ENCODE peak calls at places on chromosome 6, in nine cellular contexts. V is NCI-H1092 treated with DMSO at 0.1 percent for 48 hours; T is iPS-NIHi11; U is naive thymus-derived CD8-positive, alpha-beta T cell; Z is T-cell; A is fibroblast of mammary gland; E is GM20000; I is activated T-helper 9 cell treated with anti-CD3 and anti-CD28 coated beads, Interleukin-2, amount 50 U/mL, for 16 hours; X is suprapubic skin. O is an unnamed sample.
A peak's percentile ranks its signal among the peaks of the same experiment; 100 is the strongest.

GRCh38 chr6:12537389-12537788 is 179.2 kb upstream of the PHACTR1 start:
- DNase-seq in Z (no peak), A (no peak), U (no peak), I (no peak), X (no peak), V (no peak), E (no peak), T (no peak), O (no peak)

GRCh38 chr6:18343741-18344140 is 43.4 kb upstream of the RNF144B start:
- DNase-seq in Z (no peak), I (no peak), A (peak; percentile 82), E (no peak), V (no peak), T (no peak), U (no peak), X (no peak), O (no peak)

GRCh38 chr6:103675807-103676406 is 1183.8 kb downstream of the HACE1 start:
- DNase-seq in V (no peak), X (no peak), T (no peak), Z (no peak), A (peak; percentile 2), E (no peak), U (no peak), I (no peak), O (no peak)

GRCh38 chr6:41697902-41698349 is 37.5 kb downstream of the TFEB start:
- DNase-seq in V (no peak), Z (no peak), T (no peak), E (no peak), I (no peak), A (no peak), U (no peak), X (no peak), O (no peak)

GRCh38 chr6:109303647-109304283 is 78.5 kb downstream of the CD164 start:
- DNase-seq in Z (no peak), E (no peak), X (no peak), I (no peak), T (no peak), U (no peak), A (no peak), V (no peak), O (no peak)

GRCh38 chr6:126873351-126873750 is 245.1 kb upstream of the RSPO3 start:
- DNase-seq in U (no peak), I (no peak), T (no peak), A (peak; percentile 19), X (no peak), V (no peak), Z (no peak), E (no peak), O (no peak)

GRCh38 chr6:33450434-33450833 is 3.9 kb upstream of the ZBTB9 start:
- DNase-seq in T (no peak), Z (no peak), X (no peak), U (no peak), E (no peak), A (no peak), I (no peak), V (no peak), O (no peak)

GRCh38 chr6:17705778-17706579 is 746 bp downstream of the NUP153 start:
- DNase-seq in Z (peak; percentile 86), I (peak; percentile 82), X (no peak), T (peak; percentile 59), A (peak; percentile 65), V (peak; percentile 50), U (peak; percentile 85), E (peak; percentile 87), O (peak; percentile 77)

GRCh38 chr6:116971959-116972358 is 94.9 kb downstream of the RFX6 start:
- DNase-seq in X (no peak), V (peak; percentile 12), E (peak; percentile 31), A (peak; percentile 63), Z (no peak), U (peak; percentile 1), I (no peak), T (peak; percentile 52), O (no peak)

GRCh38 chr6:44831002-44831610 is 443.6 kb downstream of the CDC5L start:
- DNase-seq in T (no peak), E (no peak), X (no peak), Z (no peak), V (no peak), A (no peak), I (no peak), U (no peak), O (no peak)

GRCh38 chr6:17994019-17994418 is 6.6 kb upstream of the KIF13A start:
- DNase-seq in E (no peak), Z (no peak), X (no peak), T (no peak), V (no peak), I (no peak), U (no peak), A (no peak), O (no peak)

GRCh38 chr6:7100072-7100750 is 7.5 kb upstream of the RREB1 start:
- DNase-seq in V (no peak), X (no peak), A (no peak), Z (no peak), I (no peak), T (no peak), E (peak; percentile 37), U (no peak), O (no peak)

GRCh38 chr6:45772886-45773285 is 242.8 kb downstream of the CLIC5 start:
- DNase-seq in E (no peak), U (no peak), Z (no peak), X (no peak), I (no peak), A (no peak), T (no peak), V (no peak), O (no peak)

GRCh38 chr6:157089258-157089657 is 234.1 kb downstream of the TMEM242 start:
- DNase-seq in U (no peak), X (no peak), V (no peak), T (peak; percentile 70), E (no peak), A (no peak), I (no peak), Z (no peak), O (no peak)

GRCh38 chr6:13194852-13195251 is 133.5 kb downstream of the TBC1D7 start:
- DNase-seq in Z (no peak), E (peak; percentile 80), A (peak; percentile 76), V (no peak), T (peak; percentile 77), X (no peak), U (no peak), I (no peak), O (peak; percentile 2)

GRCh38 chr6:140537834-140538680 is 1163.6 kb upstream of the CITED2 start:
- DNase-seq in V (no peak), X (no peak), T (peak; percentile 49), A (peak; percentile 95), I (no peak), U (no peak), E (no peak), Z (no peak), O (no peak)

GRCh38 chr6:21738180-21739094 is 144.9 kb downstream of the SOX4 start:
- DNase-seq in T (no peak), E (no peak), A (no peak), X (no peak), U (no peak), I (no peak), Z (no peak), V (peak; percentile 53), O (no peak)

GRCh38 chr6:41036601-41037000 is 2.4 kb downstream of the UNC5CL start:
- DNase-seq in A (no peak), Z (no peak), U (no peak), T (no peak), E (no peak), V (no peak), X (no peak), I (no peak), O (no peak)

GRCh38 chr6:38906582-38906981 is 142.0 kb upstream of the GLP1R start:
- DNase-seq in E (no peak), A (no peak), I (no peak), X (no peak), V (no peak), U (no peak), T (no peak), Z (no peak), O (no peak)

GRCh38 chr6:37122861-37123260 is 47.1 kb upstream of the PIM1 start:
- DNase-seq in U (no peak), I (no peak), V (no peak), X (no peak), E (no peak), T (no peak), A (no peak), Z (no peak), O (no peak)